ENCODE peak calls at places on chromosome 3, in seven cellular contexts. G, T, R, U, Q, L and D are unnamed samples.

GRCh38 chr3:71189480-71189879 is 394.0 kb downstream of the FOXP1 start:
- DNase-seq in Q (peak), R (no peak), L (peak), T (no peak), G (peak), U (no peak), D (peak)

GRCh38 chr3:10335190-10335738 is 14.4 kb upstream of the SEC13 start:
- DNase-seq in L (no peak), Q (no peak), U (no peak), R (no peak), T (no peak), G (no peak), D (peak)

GRCh38 chr3:84717894-84718293 is 240.9 kb upstream of the CADM2 start:
- DNase-seq in R (no peak), L (no peak), Q (no peak), T (no peak), G (no peak), U (no peak), D (no peak)

GRCh38 chr3:62554264-62554799 is 181.0 kb upstream of the FEZF2 start:
- DNase-seq in L (no peak), G (no peak), T (no peak), R (no peak), U (peak), Q (no peak), D (no peak)

GRCh38 chr3:57942366-57942765 is 65.9 kb upstream of the FLNB start:
- DNase-seq in U (no peak), R (no peak), G (no peak), T (no peak), Q (no peak), L (no peak), D (no peak)

GRCh38 chr3:123068227-123069020 is 1.6 kb downstream of the PDIA5 start:
- DNase-seq in R (no peak), Q (no peak), U (no peak), G (peak), L (no peak), T (no peak), D (peak)

GRCh38 chr3:28150465-28151206 is 90.8 kb upstream of the CMC1 start:
- DNase-seq in U (no peak), L (no peak), G (no peak), T (no peak), R (no peak), Q (no peak), D (no peak)

GRCh38 chr3:37934631-37935289 is 55.8 kb upstream of the VILL start:
- DNase-seq in R (no peak), Q (no peak), T (no peak), L (no peak), U (no peak), G (no peak), D (no peak)

GRCh38 chr3:126083511-126083912 is 412 bp downstream of the SLC41A3 start:
- DNase-seq in G (peak), R (peak), U (peak), Q (no peak), L (peak), T (no peak), D (peak)

GRCh38 chr3:160180581-160181216 is 44.5 kb upstream of the C3orf80 start:
- DNase-seq in G (peak), Q (no peak), R (no peak), U (no peak), L (no peak), T (no peak), D (peak)

GRCh38 chr3:191441687-191442086 is 19.3 kb upstream of the PYDC2 start:
- DNase-seq in G (no peak), R (no peak), U (no peak), T (no peak), Q (no peak), L (no peak), D (no peak)

GRCh38 chr3:139433089-139433488 is 43.2 kb downstream of the RBP2 start:
- DNase-seq in L (no peak), U (no peak), Q (no peak), R (no peak), G (no peak), T (no peak), D (no peak)

GRCh38 chr3:13121553-13122001 is 48.3 kb upstream of the IQSEC1 start:
- DNase-seq in R (no peak), T (no peak), G (no peak), L (no peak), U (no peak), Q (no peak), D (peak)

GRCh38 chr3:28317438-28318022 is 31.0 kb upstream of the ZCWPW2 start:
- DNase-seq in L (peak), U (peak), R (peak), T (no peak), G (peak), Q (peak), D (peak)

GRCh38 chr3:150278843-150279341 is 129.2 kb upstream of the TSC22D2 start:
- DNase-seq in Q (no peak), R (no peak), T (no peak), L (no peak), G (no peak), U (peak), D (no peak)

GRCh38 chr3:195908439-195909293 is at the start of gene TNK2:
- DNase-seq in Q (no peak), L (peak), T (peak), U (peak), R (peak), G (peak), D (peak)

GRCh38 chr3:47096955-47097354 is 67.0 kb downstream of the SETD2 start:
- DNase-seq in Q (no peak), G (peak), T (no peak), R (no peak), U (no peak), L (no peak), D (peak)

GRCh38 chr3:168100777-168101492 is 5.2 kb upstream of the GOLIM4 start:
- DNase-seq in U (no peak), L (no peak), G (peak), T (no peak), R (no peak), Q (no peak), D (peak)

GRCh38 chr3:139764936-139765335 is 87.2 kb upstream of the NMNAT3 start:
- DNase-seq in T (no peak), U (no peak), Q (no peak), G (peak), R (no peak), L (no peak), D (peak)

GRCh38 chr3:181383760-181384159 is 328.0 kb upstream of the SOX2 start:
- DNase-seq in Q (no peak), R (no peak), G (no peak), U (no peak), T (no peak), L (no peak), D (no peak)

GRCh38 chr3:183481582-183481981 is 53.2 kb upstream of the MCF2L2 start:
- DNase-seq in R (no peak), U (no peak), L (no peak), G (no peak), T (no peak), Q (no peak), D (no peak)

GRCh38 chr3:73609655-73610054 is 15.1 kb downstream of the PDZRN3 start:
- DNase-seq in U (no peak), T (no peak), L (no peak), Q (no peak), G (no peak), R (no peak), D (no peak)